ENCODE peak calls at places on chromosomes 16 and 17, in eight cellular contexts. E, F, X, K, Y, B, P and H are unnamed samples. For H3K27me3 and H3K4me1, the result is how much of the 10 kb centered on the place peaks cover.

GRCh38 chr16:68235882-68236803 is at the start of gene ESRP2:
- DNase-seq in E (peak), F (no peak), X (peak), K (peak), Y (peak), B (peak), P (no peak), H (peak)

GRCh38 chr16:66551362-66551761 is 1.0 kb upstream of the CKLF start:
- DNase-seq in E (peak), F (no peak), X (no peak), K (peak), Y (peak), B (peak), P (no peak), H (no peak)

GRCh38 chr17:35523296-35523695 is 14.2 kb downstream of the SLFN12L start:
- DNase-seq in E (no peak), F (no peak), X (no peak), K (no peak), Y (no peak), B (no peak), P (no peak), H (no peak)

GRCh38 chr16:57893559-57894389 is 77.2 kb downstream of the CNGB1 start:
- DNase-seq in E (no peak), F (peak), X (no peak), K (peak), Y (peak), B (no peak), P (no peak), H (no peak)

GRCh38 chr17:6163632-6164319 is 93.6 kb downstream of the WSCD1 start:
- DNase-seq in E (no peak), F (no peak), X (no peak), K (no peak), Y (no peak), B (no peak), P (no peak), H (no peak)

GRCh38 chr17:36475346-36475970 is 11.0 kb upstream of the ZNHIT3 start:
- DNase-seq in E (no peak), F (no peak), X (no peak), K (no peak), Y (no peak), B (no peak), P (no peak), H (no peak)

GRCh38 chr16:84026601-84027000 is 16.0 kb downstream of the SLC38A8 start:
- DNase-seq in E (no peak), F (no peak), X (no peak), K (no peak), Y (no peak), B (no peak), P (no peak), H (no peak)

GRCh38 chr16:9053006-9053601 is 38.3 kb upstream of the HAPSTR1 start:
- DNase-seq in E (no peak), F (peak), X (no peak), K (peak), Y (peak), B (no peak), P (peak), H (peak)

GRCh38 chr16:3664187-3664896 is 9.9 kb downstream of the DNASE1 start:
- DNase-seq in E (no peak), F (no peak), X (no peak), K (no peak), Y (no peak), B (no peak), P (no peak), H (peak)

GRCh38 chr16:70695351-70696070 is 9.7 kb upstream of the MTSS2 start:
- DNase-seq in E (no peak), F (no peak), X (no peak), K (no peak), Y (no peak), B (no peak), P (peak), H (no peak)

GRCh38 chr16:48608452-48608851 is 1.5 kb downstream of the N4BP1 start:
- DNase-seq in E (peak), F (no peak), X (no peak), K (no peak), Y (peak), B (no peak), P (no peak), H (no peak)

GRCh38 chr16:11359370-11359769 is 14.1 kb downstream of the RMI2 start:
- DNase-seq in E (no peak), F (peak), X (no peak), K (peak), Y (peak), B (no peak), P (no peak), H (no peak)

GRCh38 chr17:50651661-50652060 is 17.0 kb downstream of the ABCC3 start:
- DNase-seq in E (no peak), F (no peak), X (no peak), K (no peak), Y (no peak), B (no peak), P (no peak), H (no peak)

GRCh38 chr17:49496183-49496865 is 1.2 kb downstream of the NGFR start:
- DNase-seq in E (peak), F (peak), X (peak), K (peak), Y (peak), B (peak), P (peak), H (peak)

GRCh38 chr17:16342979-16343378 is 10.3 kb downstream of the CENPV start:
- DNase-seq in E (no peak), F (peak), X (peak), K (no peak), Y (peak), B (no peak), P (no peak), H (no peak)

GRCh38 chr17:16345565-16345964 is 7.7 kb downstream of the CENPV start:
- DNase-seq in E (no peak), F (no peak), X (no peak), K (no peak), Y (no peak), B (no peak), P (no peak), H (no peak)

GRCh38 chr17:16346721-16347271 is 6.5 kb downstream of the CENPV start:
- DNase-seq in E (no peak), F (no peak), X (peak), K (no peak), Y (no peak), B (no peak), P (no peak), H (no peak)

GRCh38 chr17:16339959-16340358 is 13.3 kb downstream of the CENPV start:
- DNase-seq in E (no peak), F (no peak), X (no peak), K (no peak), Y (no peak), B (no peak), P (no peak), H (no peak)

GRCh38 chr17:16343569-16343968 is 9.7 kb downstream of the CENPV start:
- DNase-seq in E (no peak), F (no peak), X (no peak), K (no peak), Y (no peak), B (no peak), P (no peak), H (no peak)
- H3K27me3 ChIP-seq in E (under half), F (under half), X (under half), K (under half), Y (under half), B (under half), P (under half), H (under half)

GRCh38 chr17:62565817-62566216 is 61.7 kb upstream of the MRC2 start:
- DNase-seq in E (no peak), F (no peak), X (no peak), K (no peak), Y (peak), B (no peak), P (no peak), H (no peak)
- H3K27ac ChIP-seq in E (no peak), F (peak), X (no peak), K (no peak), Y (peak), B (no peak), P (no peak), H (no peak)

GRCh38 chr16:81604960-81605383 is 160.4 kb downstream of the CMIP start:
- DNase-seq in E (no peak), F (peak), X (no peak), K (no peak), Y (peak), B (no peak), P (no peak), H (no peak)
- H3K4me1 ChIP-seq in E (under half), F (under half), X (under half), K (under half), Y (under half), B (under half), P (under half), H (under half)

GRCh38 chr17:79802039-79802735 is 5.3 kb upstream of the CBX8 start:
- DNase-seq in E (no peak), F (no peak), X (no peak), K (no peak), Y (no peak), B (no peak), P (no peak), H (no peak)
- H3K27me3 ChIP-seq in E (half or more), F (half or more), X (under half), K (half or more), Y (half or more), B (under half), P (half or more), H (under half)

GRCh38 chr17:64084940-64085649 is 44.8 kb downstream of the ERN1 start:
- DNase-seq in E (no peak), F (peak), X (no peak), K (no peak), Y (no peak), B (no peak), P (no peak), H (no peak)
- H3K27ac ChIP-seq in E (peak), F (no peak), X (no peak), K (peak), Y (no peak), B (no peak), P (no peak), H (no peak)

DNA sequence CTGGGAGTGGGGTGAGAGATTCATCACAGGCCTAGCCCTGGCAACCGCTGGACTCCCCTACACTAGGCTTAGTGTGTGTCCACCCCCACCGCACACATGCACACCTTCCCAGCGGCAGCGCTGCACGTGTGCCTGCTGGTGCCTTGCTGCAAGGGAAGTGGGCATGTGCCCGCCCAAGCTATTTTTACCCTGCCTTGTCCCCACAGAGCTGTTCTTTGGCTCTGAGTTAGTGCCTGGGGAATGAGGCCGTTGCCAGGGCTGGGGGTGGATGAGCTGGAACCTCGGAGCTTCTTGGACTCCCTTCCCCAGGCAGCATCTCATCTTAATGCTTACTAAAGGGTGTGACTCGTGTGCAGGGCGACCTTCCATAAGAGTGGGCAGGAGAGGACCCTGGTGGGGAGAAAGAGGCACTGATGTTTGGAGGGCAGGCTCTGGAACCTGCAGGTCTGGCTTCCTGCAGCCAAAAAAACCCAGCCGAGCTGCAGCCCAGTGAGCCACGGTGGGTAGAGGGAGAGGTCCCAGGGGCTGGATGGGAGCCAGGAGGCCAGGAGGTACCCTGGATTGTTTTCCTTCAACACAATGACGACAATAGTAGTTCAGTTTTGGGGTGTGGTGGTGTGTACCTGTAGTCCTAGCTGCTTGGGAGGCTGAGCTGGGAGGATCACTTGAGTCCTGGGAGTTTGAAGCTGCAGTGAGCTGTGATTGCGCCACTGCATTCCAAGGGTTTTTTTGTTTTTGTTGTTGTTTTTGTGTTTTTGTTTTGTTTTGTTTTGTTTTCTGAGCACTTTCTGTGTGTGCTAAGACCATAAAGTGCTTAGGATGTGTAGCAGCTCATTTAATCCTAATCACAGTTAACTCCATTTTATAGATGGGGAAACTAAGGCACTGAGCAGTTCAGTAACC is 119.0 kb downstream of the RAB11FIP4 start:
- DNase-seq in E (no peak), F (no peak), X (peak), K (peak), Y (peak), B (no peak), P (peak), H (peak)
- H3K4me1 ChIP-seq in E (under half), F (under half), X (under half), K (under half), Y (under half), B (under half), P (under half), H (under half)